ENCODE peak calls at places on chromosomes 3 and 15, in five cellular contexts. M is stimulated activated CD4-positive, alpha-beta T cell treated with anti-CD3 and anti-CD28 coated beads, Interleukin-4, amount 100 ng/mL, for 1 hour; R is AG10803; B is posterior cingulate gyrus; G is GM13976. U is an unnamed sample.

GRCh38 chr3:64084640-64085039 is 61.3 kb upstream of the PSMD6 start:
- DNase-seq in R (peak), B (no peak), M (no peak), G (no peak), U (no peak)

GRCh38 chr15:44775923-44776322 is 39.6 kb downstream of the TRIM69 start:
- DNase-seq in B (peak), R (peak), M (no peak), G (no peak), U (no peak)

GRCh38 chr15:25431821-25432561 is 6.8 kb downstream of the UBE3A start:
- DNase-seq in M (no peak), G (no peak), B (no peak), R (peak), U (no peak)

GRCh38 chr15:31446546-31446945 is 119.9 kb downstream of the KLF13 start:
- DNase-seq in R (no peak), G (no peak), B (no peak), M (no peak), U (no peak)

GRCh38 chr15:43977072-43977884 is 150.5 kb downstream of the WDR76 start:
- DNase-seq in R (no peak), B (no peak), M (no peak), G (no peak), U (peak)

GRCh38 chr3:127909646-127910045 is 5.4 kb upstream of the KBTBD12 start:
- DNase-seq in G (no peak), M (no peak), B (no peak), R (no peak), U (no peak)

GRCh38 chr3:150599611-150600297 is 3.4 kb upstream of the SELENOT start:
- DNase-seq in G (peak), B (no peak), M (no peak), R (peak), U (no peak)

GRCh38 chr3:50418845-50419244 is 59.5 kb upstream of the TMEM115 start:
- DNase-seq in R (no peak), G (no peak), B (no peak), M (no peak), U (no peak)

GRCh38 chr15:66707310-66708160 is 5.5 kb downstream of the SMAD6 start:
- DNase-seq in R (peak), B (no peak), M (no peak), G (no peak), U (no peak)

U was measured in activated T-cell treated with anti-CD3 and anti-CD28 coated beads, Interleukin-2, amount 50 U/mL, for 24 hours.